ENCODE peak calls at places on chromosomes 12 and 14, in four cellular contexts. T, J, V and E are unnamed samples.

GRCh38 chr12:47742253-47742825 is 16.3 kb downstream of the RAPGEF3 start:
- DNase-seq in T (peak; percentile 74), J (peak; percentile 21), V (peak; percentile 76), E (peak; percentile 82)

GRCh38 chr14:99518441-99519346 is 37.5 kb downstream of the CCNK start:
- DNase-seq in J (peak; percentile 25), T (peak; percentile 91), V (peak; percentile 83), E (peak; percentile 83)

GRCh38 chr12:67645571-67645970 is 3.0 kb upstream of the DYRK2 start:
- DNase-seq in J (peak; percentile 24), T (no peak), V (no peak), E (no peak)

GRCh38 chr12:131511391-131511802 is 199.5 kb upstream of the SFSWAP start:
- DNase-seq in T (no peak), J (peak; percentile 11), V (no peak), E (peak; percentile 58)

GRCh38 chr14:103031956-103032355 is 25.4 kb downstream of the CDC42BPB start:
- DNase-seq in V (no peak), J (no peak), T (no peak), E (no peak)

GRCh38 chr14:61547186-61548121 is 147.9 kb upstream of the HIF1A start:
- DNase-seq in T (no peak), V (no peak), J (peak; percentile 89), E (no peak)

GRCh38 chr14:76011959-76012802 is 26.6 kb downstream of the IFT43 start:
- DNase-seq in T (no peak), J (no peak), V (no peak), E (peak; percentile 31)

GRCh38 chr12:123961585-123961984 is 11.0 kb downstream of the CCDC92 start:
- DNase-seq in T (no peak), V (no peak), J (no peak), E (no peak)

GRCh38 chr12:14850929-14851663 is 7.8 kb upstream of the ART4 start:
- DNase-seq in V (no peak), J (no peak), T (no peak), E (no peak)

GRCh38 chr14:101335061-101335661 is 226.1 kb upstream of the DIO3 start:
- DNase-seq in V (no peak), T (peak; percentile 42), J (no peak), E (no peak)

GRCh38 chr12:111215891-111216290 is 153.0 kb downstream of the PHETA1 start:
- DNase-seq in J (no peak), V (no peak), T (no peak), E (no peak)

GRCh38 chr12:31582155-31582554 is 8.8 kb downstream of the DENND5B start:
- DNase-seq in T (no peak), J (peak; percentile 34), V (no peak), E (no peak)

GRCh38 chr12:56029666-56030293 is 8.9 kb downstream of the IKZF4 start:
- DNase-seq in T (peak; percentile 90), V (peak; percentile 38), J (peak; percentile 50), E (peak; percentile 48)

GRCh38 chr12:114123108-114123507 is 157.0 kb upstream of the RBM19 start:
- DNase-seq in T (no peak), J (no peak), V (no peak), E (peak; percentile 47)

GRCh38 chr12:131035268-131035681 is 81.6 kb downstream of the ADGRD1 start:
- DNase-seq in T (no peak), J (no peak), V (no peak), E (no peak)